ENCODE peak calls at places on chromosomes 2 and 18, in seven cellular contexts. N is left ventricle myocardium inferior, L is HL-60, P is pancreas, T is astrocyte of the spinal cord, G is fibroblast of lung, V is psoas muscle. F is an unnamed sample.

GRCh38 chr2:15912203-15912602 is 28.1 kb upstream of the MYCN start:
- DNase-seq in N (peak; percentile 62), G (peak; percentile 28), P (no peak), T (peak; percentile 61), V (peak; percentile 84), L (no peak), F (no peak)

GRCh38 chr18:61580061-61580460 is 246.8 kb downstream of the CDH20 start:
- DNase-seq in V (no peak), L (no peak), T (no peak), P (no peak), N (no peak), G (no peak), F (no peak)

GRCh38 chr2:189570565-189570964 is 10.0 kb downstream of the SLC40A1 start:
- DNase-seq in P (no peak), N (no peak), G (peak; percentile 56), T (peak; percentile 67), V (no peak), L (no peak), F (no peak)

GRCh38 chr18:3595282-3596273 is 145.6 kb downstream of the TGIF1 start:
- DNase-seq in T (peak; percentile 95), N (no peak), V (no peak), G (peak; percentile 97), L (peak; percentile 79), P (peak; percentile 47), F (no peak)

GRCh38 chr2:130391872-130392670 is 36.2 kb downstream of the PTPN18 start:
- DNase-seq in G (no peak), N (no peak), L (no peak), V (no peak), P (no peak), T (no peak), F (no peak)

GRCh38 chr18:25180974-25181373 is 171.0 kb downstream of the ZNF521 start:
- DNase-seq in G (no peak), V (no peak), P (no peak), L (no peak), N (no peak), T (no peak), F (no peak)

GRCh38 chr2:238167761-238168160 is 9.0 kb downstream of the ERFE start:
- DNase-seq in T (no peak), N (peak; percentile 12), P (no peak), L (no peak), V (no peak), G (peak; percentile 30), F (no peak)

GRCh38 chr18:27652480-27653121 is 467.5 kb upstream of the CHST9 start:
- DNase-seq in P (no peak), N (no peak), L (no peak), T (no peak), V (no peak), G (no peak), F (no peak)

GRCh38 chr2:113977660-113978523 is 88.0 kb downstream of the ACTR3 start:
- DNase-seq in P (peak; percentile 59), V (no peak), T (peak; percentile 63), G (peak; percentile 42), L (peak; percentile 14), N (no peak), F (peak; percentile 43)

GRCh38 chr2:67571785-67572718 is 174.9 kb downstream of the ETAA1 start:
- DNase-seq in P (no peak), L (no peak), N (no peak), G (peak; percentile 67), T (peak; percentile 66), V (no peak), F (no peak)

GRCh38 chr18:50986360-50987087 is 18.7 kb downstream of the ELAC1 start:
- DNase-seq in T (peak; percentile 23), N (no peak), P (no peak), V (no peak), L (no peak), G (no peak), F (no peak)

DNA sequence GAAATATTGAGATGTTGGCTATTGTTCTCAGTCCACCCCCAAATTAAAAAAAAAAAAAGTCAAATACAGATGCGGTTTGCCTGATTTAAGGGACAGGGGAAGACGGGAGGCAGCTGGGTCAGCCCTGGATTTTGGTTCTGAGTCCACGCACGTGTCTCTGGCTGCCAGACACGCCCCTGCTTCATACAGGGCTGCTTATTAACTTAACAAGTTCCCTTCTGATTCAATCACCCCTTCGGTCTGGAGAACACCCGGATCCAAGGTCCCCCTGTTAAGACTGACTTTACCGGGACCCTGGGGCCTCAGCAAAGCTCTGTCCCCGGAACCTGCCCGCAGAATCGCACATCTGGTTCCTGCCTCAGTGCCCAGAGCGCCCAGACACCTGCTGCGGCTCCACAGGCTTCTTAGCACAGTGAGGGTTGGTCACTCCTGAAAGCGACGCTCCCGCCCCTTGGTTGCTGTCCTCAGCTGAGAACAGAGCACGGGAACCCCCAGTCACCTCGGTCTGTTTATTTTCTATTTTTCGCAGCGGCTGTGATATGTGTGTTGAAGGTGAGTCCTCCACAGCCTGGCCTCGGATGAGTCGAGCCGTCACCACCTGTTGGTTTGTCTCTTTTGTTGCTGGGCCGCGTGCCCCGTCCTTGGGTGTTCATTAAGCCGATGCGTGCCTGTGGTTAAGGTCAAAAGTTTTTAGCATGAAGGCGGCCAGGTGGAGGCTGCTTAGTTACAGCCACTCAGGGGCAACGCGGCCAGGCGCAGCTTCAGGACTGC is 57.2 kb downstream of the RTP5 start:
- DNase-seq in T (no peak), N (no peak), P (peak; percentile 76), G (no peak), V (no peak), L (no peak), F (no peak)
- TF ChIP-seq CTCF in T (no peak), N (no peak), P (no peak), G (no peak), V (no peak), L (no peak), F (no peak)

GRCh38 chr2:215269397-215270117 is 42.3 kb upstream of the ATIC start:
- DNase-seq in N (peak; percentile 29), V (peak; percentile 50), P (peak; percentile 36), T (peak; percentile 87), G (peak; percentile 88), L (peak; percentile 37), F (no peak)
- H3K4me3 ChIP-seq in N (peak overlapping the region; percentile 18), V (peak overlapping the region; percentile 54), P (no peak overlapping the region), T (no peak overlapping the region), G (no peak overlapping the region), L (no peak overlapping the region), F (no peak overlapping the region)

GRCh38 chr2:143515318-143515717 is 386.1 kb downstream of the ARHGAP15 start:
- DNase-seq in N (no peak), V (no peak), L (no peak), P (no peak), T (no peak), G (no peak), F (no peak)

GRCh38 chr2:143514413-143514812 is 385.2 kb downstream of the ARHGAP15 start:
- DNase-seq in V (no peak), L (no peak), P (no peak), N (no peak), T (peak; percentile 5), G (no peak), F (no peak)

DNA sequence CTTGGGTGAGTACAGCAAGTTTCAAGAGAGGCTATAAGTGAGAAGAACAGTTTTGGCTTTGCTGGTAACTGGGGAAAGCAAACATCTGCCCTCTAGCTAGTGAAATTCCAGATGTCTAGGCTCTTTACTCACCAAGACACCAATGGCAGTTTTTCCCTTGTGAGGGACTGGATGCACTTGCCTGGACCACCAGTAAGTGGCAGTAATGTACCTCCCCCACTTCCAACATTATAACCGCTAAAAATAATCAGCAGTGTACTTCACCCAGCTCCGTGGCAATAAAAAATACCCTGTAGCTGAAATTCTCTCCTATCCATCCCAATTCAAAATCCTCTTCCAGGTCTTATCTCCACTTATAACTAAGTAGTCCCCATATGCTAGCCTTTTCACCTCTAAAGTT is 383.9 kb downstream of the ARHGAP15 start:
- DNase-seq in V (no peak), T (peak; percentile 72), N (no peak), L (no peak), P (no peak), G (peak; percentile 87), F (no peak)
- TF ChIP-seq CTCF in V (peak; percentile 58), T (peak; percentile 98), N (peak; percentile 79), L (peak; percentile 23), P (peak; percentile 43), G (peak; percentile 97), F (no peak)

GRCh38 chr2:105396254-105397024 is 2.4 kb downstream of the FHL2 start:
- DNase-seq in T (peak; percentile 96), N (no peak), G (peak; percentile 92), P (no peak), L (no peak), V (peak; percentile 86), F (peak; percentile 81)
- H3K4me3 ChIP-seq in T (peak overlapping the region; percentile 100), N (no peak overlapping the region), G (peak overlapping the region; percentile 48), P (no peak overlapping the region), L (no peak overlapping the region), V (peak overlapping the region; percentile 97), F (no peak overlapping the region)

DNA sequence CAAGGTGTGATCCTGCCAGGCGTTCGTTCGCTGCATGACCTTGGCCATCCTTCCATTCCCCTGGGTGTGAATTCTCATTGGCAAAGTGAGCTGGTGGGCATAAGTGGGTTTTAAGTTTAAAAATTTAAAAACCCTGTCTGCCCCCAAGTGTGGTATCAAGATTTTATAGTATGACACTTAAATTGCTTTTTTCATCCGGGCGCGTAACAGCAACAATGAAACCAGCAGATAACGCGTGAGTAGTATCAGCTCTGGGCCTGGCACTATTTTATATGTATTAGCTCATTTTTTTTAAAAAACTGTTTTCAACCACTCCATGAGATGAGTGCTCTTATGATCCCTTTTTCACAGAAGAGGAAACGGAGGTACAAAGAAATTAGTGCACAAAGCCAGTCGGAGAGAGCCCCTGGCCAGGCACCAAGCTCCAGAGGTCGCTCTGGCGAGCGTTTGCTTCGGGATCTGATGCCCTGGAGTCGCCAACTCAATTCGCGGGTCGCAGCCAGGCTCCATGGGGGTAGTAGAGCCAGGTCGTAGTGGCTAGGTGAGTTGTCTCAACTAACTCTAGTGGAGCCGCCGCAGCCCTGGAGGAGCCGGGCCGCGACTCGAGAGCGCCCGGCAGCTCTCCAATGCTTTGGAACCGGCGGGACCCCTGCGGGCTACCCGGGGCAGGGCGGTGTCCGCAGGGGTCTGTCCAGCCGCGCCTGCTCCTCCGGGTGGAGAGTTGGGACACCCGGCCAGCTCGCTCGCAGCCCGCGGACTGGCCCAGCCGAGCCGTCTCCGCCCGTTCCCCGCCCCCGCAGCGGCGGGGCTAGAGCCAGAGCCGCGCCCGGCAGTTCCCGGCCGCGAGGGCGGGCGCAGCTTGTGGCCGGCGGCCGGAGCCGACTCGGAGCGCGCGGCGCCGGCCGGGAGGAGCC is at the start of gene IL1R1:
- DNase-seq in N (peak; percentile 85), L (peak; percentile 21), V (peak; percentile 91), P (peak; percentile 81), G (peak; percentile 83), T (peak; percentile 84), F (peak; percentile 82)
- TF ChIP-seq CTCF in N (no peak), L (no peak), V (no peak), P (no peak), G (no peak), T (no peak), F (no peak)

GRCh38 chr2:240818543-240819403 is 1.2 kb downstream of the KIF1A start:
- DNase-seq in T (no peak), G (no peak), L (no peak), N (peak; percentile 10), P (peak; percentile 42), V (peak; percentile 39), F (no peak)
- H3K4me3 ChIP-seq in T (no peak overlapping the region), G (no peak overlapping the region), L (no peak overlapping the region), N (peak overlapping the region; percentile 56), P (peak overlapping the region; percentile 72), V (peak overlapping the region; percentile 51), F (no peak overlapping the region)

GRCh38 chr18:77114564-77115391 is 17.8 kb downstream of the MBP start:
- DNase-seq in N (peak; percentile 87), T (peak; percentile 61), G (peak; percentile 98), V (peak; percentile 97), P (peak; percentile 92), L (peak; percentile 98), F (peak; percentile 80)
- TF ChIP-seq CTCF in N (no peak), T (no peak), G (no peak), V (no peak), P (no peak), L (no peak), F (no peak)

F was measured in mucosa of descending colon.